ENCODE peak calls at places on chromosomes 7 and 10, in eight cellular contexts. One of them, this sample, is unnamed. For H3K4me1, the result is how much of the 10 kb centered on the place peaks cover.

GRCh38 chr10:106499448-106499847 is 665.1 kb downstream of the SORCS1 start:
- DNase-seq in transverse colon: no peak
- DNase-seq in cardiac muscle cell: no peak
- DNase-seq in colonic mucosa: no peak
- DNase-seq in hepatocyte: no peak
- DNase-seq in adrenal gland: no peak
- DNase-seq in right lobe of liver: peak
- DNase-seq in PC-3: no peak
- DNase-seq in this sample: no peak

GRCh38 chr10:4344544-4344994 is 481.4 kb upstream of the AKR1E2 start:
- DNase-seq in transverse colon: peak
- DNase-seq in cardiac muscle cell: peak
- DNase-seq in colonic mucosa: no peak
- DNase-seq in hepatocyte: peak
- DNase-seq in adrenal gland: peak
- DNase-seq in right lobe of liver: no peak
- DNase-seq in PC-3: peak
- DNase-seq in this sample: no peak

GRCh38 chr7:25854059-25854458 is 297.9 kb upstream of the NFE2L3 start:
- DNase-seq in transverse colon: no peak
- DNase-seq in cardiac muscle cell: no peak
- DNase-seq in colonic mucosa: no peak
- DNase-seq in hepatocyte: no peak
- DNase-seq in adrenal gland: no peak
- DNase-seq in right lobe of liver: no peak
- DNase-seq in PC-3: no peak
- DNase-seq in this sample: no peak

GRCh38 chr10:5575144-5575481 is 50.4 kb downstream of the CALML3 start:
- DNase-seq in transverse colon: no peak
- DNase-seq in cardiac muscle cell: no peak
- DNase-seq in colonic mucosa: no peak
- DNase-seq in hepatocyte: no peak
- DNase-seq in adrenal gland: no peak
- DNase-seq in right lobe of liver: no peak
- DNase-seq in PC-3: no peak
- DNase-seq in this sample: no peak

GRCh38 chr7:118183254-118183585 is 744 bp upstream of the LSM8 start:
- DNase-seq in transverse colon: no peak
- DNase-seq in cardiac muscle cell: no peak
- DNase-seq in colonic mucosa: no peak
- DNase-seq in hepatocyte: no peak
- DNase-seq in adrenal gland: no peak
- DNase-seq in right lobe of liver: no peak
- DNase-seq in PC-3: no peak
- DNase-seq in this sample: no peak

GRCh38 chr7:38660427-38661099 is 29.4 kb upstream of the AMPH start:
- DNase-seq in transverse colon: peak
- DNase-seq in cardiac muscle cell: peak
- DNase-seq in colonic mucosa: no peak
- DNase-seq in hepatocyte: peak
- DNase-seq in adrenal gland: no peak
- DNase-seq in right lobe of liver: no peak
- DNase-seq in PC-3: peak
- DNase-seq in this sample: no peak

GRCh38 chr10:1872151-1872726 is 134.9 kb upstream of the ADARB2 start:
- DNase-seq in transverse colon: no peak
- DNase-seq in cardiac muscle cell: no peak
- DNase-seq in colonic mucosa: no peak
- DNase-seq in hepatocyte: no peak
- DNase-seq in adrenal gland: no peak
- DNase-seq in right lobe of liver: no peak
- DNase-seq in PC-3: no peak
- DNase-seq in this sample: no peak

GRCh38 chr7:138739859-138740258 is 38.7 kb upstream of the SVOPL start:
- DNase-seq in transverse colon: no peak
- DNase-seq in cardiac muscle cell: no peak
- DNase-seq in colonic mucosa: no peak
- DNase-seq in hepatocyte: no peak
- DNase-seq in adrenal gland: no peak
- DNase-seq in right lobe of liver: no peak
- DNase-seq in PC-3: no peak
- DNase-seq in this sample: no peak

GRCh38 chr10:30788307-30788706 is 158.8 kb upstream of the LYZL2 start:
- DNase-seq in transverse colon: no peak
- DNase-seq in cardiac muscle cell: no peak
- DNase-seq in colonic mucosa: no peak
- DNase-seq in hepatocyte: no peak
- DNase-seq in adrenal gland: no peak
- DNase-seq in right lobe of liver: no peak
- DNase-seq in PC-3: peak
- DNase-seq in this sample: no peak

GRCh38 chr10:359093-359492 is 223.8 kb downstream of the ZMYND11 start:
- DNase-seq in transverse colon: no peak
- DNase-seq in cardiac muscle cell: no peak
- DNase-seq in colonic mucosa: no peak
- DNase-seq in hepatocyte: no peak
- DNase-seq in adrenal gland: no peak
- DNase-seq in right lobe of liver: no peak
- DNase-seq in PC-3: no peak
- DNase-seq in this sample: no peak

GRCh38 chr10:58438340-58438739 is 53.1 kb downstream of the TFAM start:
- DNase-seq in transverse colon: no peak
- DNase-seq in cardiac muscle cell: no peak
- DNase-seq in colonic mucosa: no peak
- DNase-seq in hepatocyte: no peak
- DNase-seq in adrenal gland: no peak
- DNase-seq in right lobe of liver: no peak
- DNase-seq in PC-3: peak
- DNase-seq in this sample: no peak

GRCh38 chr7:137961200-137962177 is 40.4 kb downstream of the CREB3L2 start:
- DNase-seq in transverse colon: no peak
- DNase-seq in cardiac muscle cell: no peak
- DNase-seq in colonic mucosa: no peak
- DNase-seq in hepatocyte: no peak
- DNase-seq in adrenal gland: peak
- DNase-seq in right lobe of liver: no peak
- DNase-seq in PC-3: no peak
- DNase-seq in this sample: no peak

GRCh38 chr10:99660662-99661369 is 1.5 kb downstream of the ENTPD7 start:
- DNase-seq in transverse colon: no peak
- DNase-seq in cardiac muscle cell: no peak
- DNase-seq in colonic mucosa: no peak
- DNase-seq in hepatocyte: no peak
- DNase-seq in adrenal gland: no peak
- DNase-seq in right lobe of liver: no peak
- DNase-seq in PC-3: no peak
- DNase-seq in this sample: no peak

GRCh38 chr10:110744767-110745166 is 100.6 kb downstream of the RBM20 start:
- DNase-seq in transverse colon: no peak
- DNase-seq in cardiac muscle cell: no peak
- DNase-seq in colonic mucosa: no peak
- DNase-seq in hepatocyte: no peak
- DNase-seq in adrenal gland: no peak
- DNase-seq in right lobe of liver: no peak
- DNase-seq in PC-3: no peak
- DNase-seq in this sample: no peak

GRCh38 chr10:110747609-110748464 is 103.7 kb downstream of the RBM20 start:
- DNase-seq in transverse colon: no peak
- DNase-seq in cardiac muscle cell: no peak
- DNase-seq in colonic mucosa: no peak
- DNase-seq in hepatocyte: no peak
- DNase-seq in adrenal gland: no peak
- DNase-seq in right lobe of liver: no peak
- DNase-seq in PC-3: no peak
- DNase-seq in this sample: no peak

GRCh38 chr10:110746969-110747608 is 103.0 kb downstream of the RBM20 start:
- DNase-seq in transverse colon: no peak
- DNase-seq in cardiac muscle cell: no peak
- DNase-seq in colonic mucosa: no peak
- DNase-seq in hepatocyte: no peak
- DNase-seq in adrenal gland: no peak
- DNase-seq in right lobe of liver: no peak
- DNase-seq in PC-3: no peak
- DNase-seq in this sample: no peak

GRCh38 chr10:110748970-110749369 is 104.8 kb downstream of the RBM20 start:
- DNase-seq in transverse colon: no peak
- DNase-seq in cardiac muscle cell: no peak
- DNase-seq in colonic mucosa: no peak
- DNase-seq in hepatocyte: no peak
- DNase-seq in adrenal gland: no peak
- DNase-seq in right lobe of liver: no peak
- DNase-seq in PC-3: no peak
- DNase-seq in this sample: no peak

DNA sequence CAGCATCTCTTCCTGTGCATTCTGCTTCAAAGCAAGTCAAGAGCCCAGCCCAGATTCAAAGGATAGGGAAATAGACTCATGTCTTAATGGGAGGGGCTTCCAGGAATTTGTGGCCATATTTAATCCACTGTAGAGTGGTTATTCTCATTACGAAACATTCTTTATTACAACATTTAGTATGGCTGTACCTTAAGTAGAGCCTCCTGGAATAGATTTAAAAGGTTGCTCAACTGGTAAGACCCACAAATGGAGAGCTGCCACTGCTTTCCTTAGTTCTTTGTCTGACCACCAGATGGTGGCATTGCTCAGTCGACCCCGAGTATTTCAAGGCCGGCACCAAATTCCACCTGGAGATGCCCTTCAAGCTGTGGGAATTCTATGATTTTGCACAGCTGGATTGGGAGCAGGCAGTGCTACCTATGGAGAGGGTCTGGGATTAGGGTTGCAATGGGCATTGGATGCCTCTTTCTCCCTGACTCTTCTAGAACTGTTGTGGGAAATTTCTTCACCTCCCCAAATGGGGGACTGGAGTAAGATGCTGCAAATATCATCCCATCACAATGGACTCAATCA is 102.2 kb downstream of the RBM20 start:
- DNase-seq in transverse colon: peak
- DNase-seq in cardiac muscle cell: peak
- DNase-seq in colonic mucosa: peak
- DNase-seq in hepatocyte: peak
- DNase-seq in adrenal gland: peak
- DNase-seq in right lobe of liver: peak
- DNase-seq in PC-3: peak
- DNase-seq in this sample: peak
- TF ChIP-seq CTCF in transverse colon: peak
- TF ChIP-seq CTCF in cardiac muscle cell: peak
- TF ChIP-seq CTCF in colonic mucosa: peak
- TF ChIP-seq CTCF in hepatocyte: peak
- TF ChIP-seq CTCF in adrenal gland: peak
- TF ChIP-seq CTCF in right lobe of liver: peak
- TF ChIP-seq CTCF in PC-3: peak
- TF ChIP-seq CTCF in this sample: peak

DNA sequence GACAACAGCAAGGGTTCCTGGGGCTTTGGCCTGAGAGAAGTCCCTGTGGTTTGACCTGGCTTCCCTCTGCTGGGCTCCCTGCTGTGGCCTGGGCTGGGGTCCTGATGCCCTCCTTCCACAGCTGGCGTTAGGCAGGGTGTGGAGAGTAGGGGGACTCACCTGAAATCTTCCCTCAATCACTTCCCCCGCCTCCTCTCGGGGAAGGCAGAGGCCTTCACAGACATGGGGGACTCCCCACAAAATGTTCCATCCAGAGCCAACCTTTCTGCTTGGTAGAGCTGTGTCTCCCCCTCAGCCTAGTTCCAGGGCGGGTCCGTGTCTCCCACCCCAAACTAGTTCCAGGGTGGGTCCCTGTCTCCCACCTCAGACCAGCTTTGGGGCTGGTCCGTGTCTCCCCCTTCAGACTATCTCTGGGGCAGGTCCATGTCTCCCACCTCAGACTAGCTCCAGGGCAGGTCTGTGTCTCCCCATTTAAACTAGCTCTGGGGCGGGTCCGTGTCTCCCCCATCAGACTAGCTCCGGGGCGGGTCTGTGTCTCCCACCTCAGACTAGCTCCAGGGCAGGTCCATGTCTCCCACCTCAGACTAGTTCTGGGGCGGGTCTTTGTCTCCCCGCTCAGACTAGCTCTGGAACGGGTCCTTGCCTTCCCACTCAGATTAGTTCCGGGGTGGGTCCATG is 2.2 kb downstream of the PVRIG start:
- DNase-seq in transverse colon: no peak
- DNase-seq in cardiac muscle cell: no peak
- DNase-seq in colonic mucosa: no peak
- DNase-seq in hepatocyte: no peak
- DNase-seq in adrenal gland: no peak
- DNase-seq in right lobe of liver: no peak
- DNase-seq in PC-3: no peak
- DNase-seq in this sample: no peak
- H3K4me3 ChIP-seq in transverse colon: no peak
- H3K4me3 ChIP-seq in cardiac muscle cell: no peak
- H3K4me3 ChIP-seq in colonic mucosa: no peak
- H3K4me3 ChIP-seq in hepatocyte: no peak
- H3K4me3 ChIP-seq in adrenal gland: no peak
- H3K4me3 ChIP-seq in right lobe of liver: no peak
- H3K4me3 ChIP-seq in PC-3: no peak
- H3K4me3 ChIP-seq in this sample: peak

GRCh38 chr10:129039406-129040345 is 427.4 kb upstream of the MGMT start:
- DNase-seq in transverse colon: no peak
- DNase-seq in cardiac muscle cell: no peak
- DNase-seq in colonic mucosa: no peak
- DNase-seq in hepatocyte: no peak
- DNase-seq in adrenal gland: no peak
- DNase-seq in right lobe of liver: no peak
- DNase-seq in PC-3: no peak
- DNase-seq in this sample: no peak
- H3K4me1 ChIP-seq in transverse colon: under half
- H3K4me1 ChIP-seq in cardiac muscle cell: under half
- H3K4me1 ChIP-seq in colonic mucosa: under half
- H3K4me1 ChIP-seq in hepatocyte: under half
- H3K4me1 ChIP-seq in adrenal gland: under half
- H3K4me1 ChIP-seq in right lobe of liver: under half
- H3K4me1 ChIP-seq in PC-3: under half
- H3K4me1 ChIP-seq in this sample: under half

DNA sequence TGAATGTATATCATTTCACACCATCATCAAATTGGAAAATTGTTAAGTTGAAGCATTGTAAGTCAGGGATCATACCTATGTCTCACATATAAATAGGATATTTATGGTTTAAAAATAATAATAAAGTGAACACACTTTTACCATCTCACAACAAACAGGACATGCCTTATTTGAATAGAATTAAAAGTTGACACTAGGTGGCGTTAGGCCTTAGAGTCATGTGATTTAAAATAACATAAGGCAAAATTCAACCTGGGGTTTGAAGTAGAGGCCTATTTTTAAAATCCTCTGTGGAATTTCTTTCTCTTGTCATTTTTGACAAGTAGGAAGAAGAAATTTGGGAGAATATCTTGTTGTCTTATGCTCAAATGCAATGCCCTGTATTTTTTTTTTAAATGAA is 184.7 kb upstream of the PCDH15 start:
- DNase-seq in transverse colon: no peak
- DNase-seq in cardiac muscle cell: peak
- DNase-seq in colonic mucosa: no peak
- DNase-seq in hepatocyte: peak
- DNase-seq in adrenal gland: no peak
- DNase-seq in right lobe of liver: no peak
- DNase-seq in PC-3: peak
- DNase-seq in this sample: no peak
- TF ChIP-seq CTCF in transverse colon: peak
- TF ChIP-seq CTCF in cardiac muscle cell: peak
- TF ChIP-seq CTCF in colonic mucosa: no peak
- TF ChIP-seq CTCF in hepatocyte: peak
- TF ChIP-seq CTCF in adrenal gland: peak
- TF ChIP-seq CTCF in right lobe of liver: peak
- TF ChIP-seq CTCF in PC-3: peak
- TF ChIP-seq CTCF in this sample: no peak